ENCODE peak calls at places on chromosomes 12 and 14, in four cellular contexts. T is left ventricle myocardium inferior, V is nephron progenitor cell, Y is MCF 10A. O is an unnamed sample.

GRCh38 chr12:101924647-101925046 is 47.3 kb downstream of the DRAM1 start:
- DNase-seq in Y (no peak), T (no peak), V (no peak), O (peak)

GRCh38 chr12:89073027-89073398 is 279.3 kb downstream of the DUSP6 start:
- DNase-seq in V (no peak), Y (no peak), T (no peak), O (no peak)

GRCh38 chr14:104549536-104550339 is 29.8 kb upstream of the C14orf180 start:
- DNase-seq in T (no peak), V (no peak), Y (no peak), O (no peak)

GRCh38 chr12:80183939-80184338 is 84.6 kb downstream of the OTOGL start:
- DNase-seq in Y (peak), T (no peak), V (no peak), O (no peak)

GRCh38 chr12:71447691-71448660 is 8.4 kb downstream of the LGR5 start:
- DNase-seq in T (no peak), V (no peak), Y (no peak), O (no peak)

GRCh38 chr12:49956663-49957569 is 4.8 kb upstream of the AQP5 start:
- DNase-seq in V (no peak), T (no peak), Y (no peak), O (no peak)

GRCh38 chr12:1613860-1614259 is 15.2 kb upstream of the WNT5B start:
- DNase-seq in Y (no peak), V (no peak), T (no peak), O (no peak)

GRCh38 chr12:128940974-128941373 is 87.7 kb downstream of the GLT1D1 start:
- DNase-seq in V (no peak), T (no peak), Y (no peak), O (no peak)

GRCh38 chr12:28378749-28379148 is 188.5 kb downstream of the CCDC91 start:
- DNase-seq in T (no peak), Y (peak), V (no peak), O (no peak)

GRCh38 chr14:82710257-82710841 is 1176.7 kb upstream of the SEL1L start:
- DNase-seq in T (no peak), Y (peak), V (peak), O (peak)

GRCh38 chr12:121442028-121442948 is 42.4 kb downstream of the RNF34 start:
- DNase-seq in T (no peak), Y (no peak), V (no peak), O (no peak)

GRCh38 chr12:76999157-76999556 is 66.2 kb downstream of the E2F7 start:
- DNase-seq in V (no peak), Y (no peak), T (no peak), O (no peak)

GRCh38 chr12:131202592-131203378 is 249.1 kb downstream of the ADGRD1 start:
- DNase-seq in Y (no peak), T (no peak), V (no peak), O (no peak)

GRCh38 chr14:61891251-61891650 is 129.0 kb downstream of the SNAPC1 start:
- DNase-seq in T (no peak), Y (no peak), V (no peak), O (no peak)

GRCh38 chr12:57993834-57994233 is 52.5 kb downstream of the ATP23 start:
- DNase-seq in Y (peak), T (no peak), V (no peak), O (peak)

GRCh38 chr14:64779472-64779871 is 75.2 kb downstream of the PLEKHG3 start:
- DNase-seq in Y (no peak), V (no peak), T (peak), O (no peak)

GRCh38 chr12:43069768-43070221 is 480.2 kb upstream of the PRICKLE1 start:
- DNase-seq in Y (peak), V (no peak), T (peak), O (no peak)

GRCh38 chr14:52067873-52068740 is 752 bp downstream of the NID2 start:
- DNase-seq in Y (no peak), T (peak), V (peak), O (no peak)

DNA sequence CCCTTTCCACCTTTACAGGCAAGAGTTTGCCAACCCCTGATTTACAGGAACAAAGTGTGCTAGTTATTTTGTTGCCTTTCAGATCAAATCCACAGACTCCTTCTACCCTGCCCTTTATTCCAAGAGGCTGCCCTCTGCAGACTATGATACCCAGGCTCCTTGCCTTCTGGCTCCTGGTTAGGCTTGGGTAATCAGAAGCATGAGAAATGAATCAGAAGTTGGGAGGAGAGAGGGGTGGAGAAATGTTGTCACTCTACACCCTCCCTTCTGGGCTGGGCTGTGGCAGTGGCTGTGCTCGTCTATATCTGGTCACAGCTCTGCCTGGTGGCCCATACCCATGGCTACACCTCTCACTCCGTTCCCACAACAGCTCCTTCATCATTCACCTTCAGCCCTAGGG is 204.6 kb upstream of the PLXNC1 start:
- DNase-seq in T (no peak), Y (peak), V (no peak), O (peak)
- TF ChIP-seq CTCF in T (no peak), Y (no peak), V (no peak), O (no peak)

GRCh38 chr14:55843718-55844403 is 263.9 kb downstream of the KTN1 start:
- DNase-seq in V (no peak), T (no peak), Y (no peak), O (no peak)
- TF ChIP-seq CTCF in V (no peak), T (peak), Y (peak), O (peak)

GRCh38 chr12:11178250-11178649 is 7.3 kb downstream of the SMIM10L1 start:
- DNase-seq in V (no peak), T (no peak), Y (no peak), O (no peak)
- TF ChIP-seq CTCF in V (no peak), T (no peak), Y (no peak), O (no peak)

GRCh38 chr14:47626151-47627035 is 49.0 kb downstream of the MDGA2 start:
- DNase-seq in Y (no peak), T (no peak), V (no peak), O (no peak)
- TF ChIP-seq CTCF in Y (no peak), T (no peak), V (no peak), O (no peak)